ENCODE peak calls at places on chromosomes 3 and 15, in four cellular contexts. Y is IMR-90, Z is adrenal gland, N is A549. L is an unnamed sample. For H3K4me1, the result is how much of the 10 kb centered on the place peaks cover.

GRCh38 chr3:25648925-25649828 is 15.5 kb downstream of the TOP2B start:
- DNase-seq in Y (no peak), Z (no peak), N (no peak), L (no peak)

GRCh38 chr3:46705022-46705530 is 3.9 kb downstream of the TMIE start:
- DNase-seq in Y (peak), Z (peak), N (peak), L (peak)

GRCh38 chr3:28328188-28329151 is 20.1 kb upstream of the ZCWPW2 start:
- DNase-seq in Y (peak), Z (no peak), N (peak), L (no peak)

GRCh38 chr3:56915969-56916586 is 114.3 kb upstream of the ARHGEF3 start:
- DNase-seq in Y (no peak), Z (no peak), N (no peak), L (no peak)

GRCh38 chr3:173173652-173174051 is 32.6 kb upstream of the SPATA16 start:
- DNase-seq in Y (no peak), Z (no peak), N (no peak), L (no peak)

GRCh38 chr15:56918907-56919707 is 663 bp downstream of the TCF12 start:
- DNase-seq in Y (peak), Z (peak), N (peak), L (no peak)

GRCh38 chr15:100973351-100974034 is 54.3 kb downstream of the LRRK1 start:
- DNase-seq in Y (no peak), Z (no peak), N (no peak), L (no peak)

GRCh38 chr15:76217029-76217866 is 94.0 kb downstream of the ETFA start:
- DNase-seq in Y (peak), Z (no peak), N (peak), L (no peak)

GRCh38 chr3:30341851-30342250 is 264.6 kb upstream of the TGFBR2 start:
- DNase-seq in Y (no peak), Z (no peak), N (no peak), L (no peak)

GRCh38 chr3:190265795-190266194 is 56.5 kb downstream of the CLDN1 start:
- DNase-seq in Y (peak), Z (no peak), N (no peak), L (peak)

GRCh38 chr3:174524203-174524602 is 334.9 kb upstream of the NAALADL2 start:
- DNase-seq in Y (no peak), Z (no peak), N (no peak), L (no peak)

GRCh38 chr15:34837246-34838016 is 42.1 kb upstream of the ACTC1 start:
- DNase-seq in Y (peak), Z (peak), N (peak), L (no peak)

GRCh38 chr3:98732239-98733054 is 30.7 kb upstream of the ST3GAL6 start:
- DNase-seq in Y (no peak), Z (peak), N (peak), L (peak)

GRCh38 chr15:41017051-41017735 is 63.9 kb downstream of the CHAC1 start:
- DNase-seq in Y (peak), Z (no peak), N (no peak), L (no peak)

GRCh38 chr15:41020311-41020710 is 67.0 kb downstream of the CHAC1 start:
- DNase-seq in Y (peak), Z (no peak), N (no peak), L (no peak)

GRCh38 chr15:41018534-41018933 is 65.3 kb downstream of the CHAC1 start:
- DNase-seq in Y (peak), Z (no peak), N (peak), L (no peak)

GRCh38 chr15:41020829-41021228 is 67.6 kb downstream of the CHAC1 start:
- DNase-seq in Y (no peak), Z (no peak), N (no peak), L (no peak)

DNA sequence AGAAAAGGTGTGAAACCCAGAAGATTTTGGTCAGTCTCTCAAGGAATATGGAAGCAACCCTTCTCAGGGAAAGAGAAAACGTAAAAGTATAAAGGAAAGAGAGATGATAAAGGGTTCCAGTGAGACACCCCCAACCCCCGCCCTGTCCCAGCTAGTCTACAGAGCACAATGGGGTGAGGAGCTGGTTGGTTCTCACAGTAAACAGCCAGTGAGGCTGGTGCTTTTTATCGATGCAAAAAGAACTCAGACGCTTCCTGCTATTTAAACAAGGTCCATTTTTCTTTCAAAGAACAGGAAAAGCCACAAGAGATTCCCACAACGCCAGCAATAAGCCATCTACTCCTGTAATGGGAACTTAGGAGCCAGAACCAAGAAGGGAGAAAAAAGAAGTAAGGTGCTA is 65.9 kb downstream of the CHAC1 start:
- DNase-seq in Y (no peak), Z (no peak), N (no peak), L (no peak)
- H3K27ac ChIP-seq in Y (no peak), Z (no peak), N (no peak), L (no peak)

GRCh38 chr15:42184313-42184712 is 23.8 kb downstream of the VPS39 start:
- DNase-seq in Y (peak), Z (no peak), N (no peak), L (no peak)

GRCh38 chr15:42190370-42190769 is 17.7 kb downstream of the VPS39 start:
- DNase-seq in Y (no peak), Z (no peak), N (no peak), L (no peak)

GRCh38 chr15:42182976-42183375 is 25.1 kb downstream of the VPS39 start:
- DNase-seq in Y (no peak), Z (no peak), N (no peak), L (no peak)

GRCh38 chr15:42182328-42182901 is 25.7 kb downstream of the VPS39 start:
- DNase-seq in Y (no peak), Z (no peak), N (no peak), L (no peak)

DNA sequence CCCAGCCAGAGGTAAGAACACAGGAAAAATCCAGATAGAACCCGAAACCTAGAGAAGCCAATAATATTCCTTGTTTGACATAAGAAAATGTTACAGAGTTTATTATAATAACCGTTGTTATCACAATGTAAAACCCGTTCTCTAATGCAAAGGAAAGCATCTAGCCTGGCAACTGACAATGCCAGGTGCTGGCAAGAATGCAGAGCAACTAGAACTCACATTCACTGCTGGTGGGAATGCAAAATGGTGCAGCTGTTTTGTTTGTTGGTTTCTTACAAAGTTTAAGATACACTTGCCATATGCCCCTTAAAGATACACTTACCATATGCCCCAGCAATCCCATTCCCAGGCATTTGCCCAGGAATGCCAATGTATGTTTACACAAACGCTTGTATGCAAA is 23.4 kb downstream of the VPS39 start:
- DNase-seq in Y (no peak), Z (no peak), N (no peak), L (no peak)
- TF ChIP-seq POLR2A in Y (no peak), Z (no peak), N (no peak), L (no peak)

GRCh38 chr3:58038675-58039302 is 30.6 kb downstream of the FLNB start:
- DNase-seq in Y (no peak), Z (no peak), N (no peak), L (no peak)
- H3K4me1 ChIP-seq in Y (under half), Z (under half), N (half or more), L (half or more)

GRCh38 chr3:129567932-129568331 is 25.0 kb downstream of the H1-8 start:
- DNase-seq in Y (no peak), Z (no peak), N (no peak), L (no peak)

GRCh38 chr3:129564981-129565644 is 22.1 kb downstream of the H1-8 start:
- DNase-seq in Y (no peak), Z (no peak), N (no peak), L (no peak)

GRCh38 chr3:129569856-129570255 is 26.9 kb downstream of the H1-8 start:
- DNase-seq in Y (no peak), Z (no peak), N (no peak), L (no peak)

GRCh38 chr3:129565902-129566301 is 22.9 kb downstream of the H1-8 start:
- DNase-seq in Y (no peak), Z (no peak), N (no peak), L (no peak)

DNA sequence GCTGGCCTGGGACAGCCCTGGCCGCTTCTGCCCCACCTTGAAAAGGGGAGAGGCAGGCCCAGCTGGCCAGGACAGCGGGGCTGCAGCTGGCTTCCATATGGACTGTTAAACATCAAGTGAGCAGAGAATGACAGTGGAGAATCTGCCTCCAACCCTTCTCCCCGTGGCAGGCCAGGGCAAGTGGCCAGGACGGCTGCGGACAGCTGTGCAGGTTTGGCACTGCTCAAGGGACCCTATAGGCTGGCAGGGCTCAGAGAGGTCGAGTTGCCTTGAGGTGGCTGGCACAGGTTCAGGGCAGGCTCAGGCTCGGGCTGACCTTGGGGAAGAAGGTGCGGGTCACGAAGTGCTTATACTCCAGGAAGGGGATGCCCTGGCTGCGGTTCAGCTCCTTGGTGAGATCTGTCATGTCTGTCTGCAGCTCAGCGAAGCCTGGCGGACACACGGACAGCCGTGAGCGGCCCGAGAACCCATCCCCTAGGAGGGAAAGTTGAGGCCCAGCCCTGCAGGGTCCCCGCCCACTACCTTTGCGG is 24.3 kb downstream of the H1-8 start:
- DNase-seq in Y (no peak), Z (no peak), N (no peak), L (no peak)
- H3K27ac ChIP-seq in Y (no peak), Z (no peak), N (no peak), L (no peak)

GRCh38 chr3:64890466-64890865 is 202.7 kb upstream of the ADAMTS9 start:
- DNase-seq in Y (no peak), Z (no peak), N (no peak), L (no peak)
- TF ChIP-seq POLR2A in Y (no peak), Z (no peak), N (no peak), L (no peak)

DNA sequence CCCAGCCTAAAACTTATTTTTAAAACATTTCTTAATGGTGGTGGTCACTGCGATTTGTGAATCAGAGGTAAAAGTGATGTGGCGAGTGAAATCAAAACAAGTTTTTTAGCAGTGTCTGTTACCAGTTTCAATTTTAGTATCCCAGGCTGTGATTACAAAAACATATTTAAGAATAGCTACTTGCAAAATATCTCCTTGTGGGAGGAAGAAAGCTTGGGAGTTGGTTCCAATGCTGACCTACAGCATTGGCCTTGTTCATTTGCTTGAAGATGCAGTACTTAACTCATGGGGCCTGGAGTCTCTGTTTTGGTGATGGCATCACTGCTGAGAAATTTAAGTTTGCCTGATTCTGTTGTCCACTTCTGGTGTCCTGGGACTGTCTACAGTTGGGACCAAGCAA is 4.5 kb downstream of the RAB7A start:
- DNase-seq in Y (no peak), Z (no peak), N (no peak), L (no peak)
- H3K4me1 ChIP-seq in Y (under half), Z (under half), N (under half), L (under half)

DNA sequence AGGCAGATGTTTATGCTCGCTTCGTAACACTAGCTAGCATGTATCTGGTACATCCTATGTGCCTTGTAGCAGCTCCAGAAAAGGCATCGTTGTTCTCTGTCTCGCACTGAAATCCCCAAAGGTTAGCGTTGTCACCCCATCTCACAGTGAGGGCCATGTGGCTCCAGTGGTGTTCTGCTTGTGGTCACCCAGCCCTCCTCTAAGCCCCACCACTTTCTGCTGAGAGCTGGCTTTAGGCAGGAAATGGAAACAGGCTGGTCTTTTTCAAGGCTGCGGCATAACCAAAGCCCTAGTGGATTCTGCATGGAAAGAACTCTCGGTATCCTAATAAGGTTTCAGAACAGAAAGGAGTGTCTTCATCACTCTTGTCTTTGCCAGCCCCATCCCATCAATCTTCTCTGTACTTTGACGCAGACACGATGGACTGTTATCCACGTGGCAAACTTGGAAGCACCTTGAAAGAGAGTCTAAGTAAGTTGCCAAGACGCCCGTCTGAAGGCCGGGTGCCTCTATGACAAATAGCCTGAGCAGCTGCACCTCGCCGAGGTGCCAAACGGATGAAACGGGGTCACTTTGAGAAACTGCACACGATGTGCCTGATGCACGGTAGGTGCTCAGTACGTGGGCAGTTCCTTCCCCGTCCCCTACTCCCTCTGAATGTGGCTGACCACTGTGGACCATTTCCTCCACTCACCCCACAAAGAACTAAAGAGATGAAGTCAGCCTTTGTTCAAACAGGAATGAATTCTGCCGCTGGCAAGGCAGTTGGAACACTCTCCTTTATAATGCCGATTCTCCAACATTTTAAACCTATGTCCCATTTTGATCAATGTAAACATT is 57.8 kb upstream of the MEF2A start:
- DNase-seq in Y (no peak), Z (peak), N (no peak), L (no peak)
- H3K27ac ChIP-seq in Y (peak), Z (peak), N (no peak), L (no peak)

GRCh38 chr3:185727873-185728272 is 97.0 kb downstream of the IGF2BP2 start:
- DNase-seq in Y (no peak), Z (no peak), N (no peak), L (no peak)

GRCh38 chr3:185730550-185730949 is 94.3 kb downstream of the IGF2BP2 start:
- DNase-seq in Y (no peak), Z (no peak), N (no peak), L (no peak)

GRCh38 chr3:185729335-185729715 is 95.5 kb downstream of the IGF2BP2 start:
- DNase-seq in Y (peak), Z (no peak), N (peak), L (no peak)

GRCh38 chr3:185726254-185726967 is 98.4 kb downstream of the IGF2BP2 start:
- DNase-seq in Y (no peak), Z (no peak), N (no peak), L (no peak)

DNA sequence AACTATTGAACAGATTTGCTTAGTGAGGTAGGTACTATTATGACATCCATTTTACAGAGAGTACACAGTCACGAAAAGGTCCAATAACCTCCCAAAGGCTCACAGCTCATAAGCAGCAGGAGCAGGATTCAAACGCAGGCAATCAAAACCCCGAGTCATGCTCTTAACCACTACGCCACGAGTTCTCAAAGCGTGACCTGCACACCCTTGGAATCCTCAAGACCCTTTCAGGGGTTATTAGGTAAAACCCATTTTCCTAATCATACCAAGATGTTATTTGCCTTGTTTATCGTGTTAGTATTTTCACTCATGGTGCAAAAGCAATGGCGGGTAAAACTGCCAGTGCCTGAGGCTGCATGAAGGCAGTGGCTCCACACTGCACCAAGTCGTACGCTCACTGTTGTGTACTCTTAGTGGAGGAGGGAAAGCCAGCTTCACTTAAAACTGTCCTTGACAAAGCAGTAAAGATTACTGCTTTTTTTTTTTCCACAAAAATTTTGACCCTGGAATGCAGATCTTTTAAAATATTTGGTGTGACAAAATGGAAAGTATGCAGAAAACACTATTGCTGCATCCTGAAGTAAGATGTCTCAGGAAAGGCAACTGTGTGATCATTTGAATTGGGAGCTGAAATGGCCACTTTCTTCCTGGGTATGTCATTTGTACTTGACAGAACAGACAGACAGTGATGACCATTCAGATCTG is 96.1 kb downstream of the IGF2BP2 start:
- DNase-seq in Y (no peak), Z (no peak), N (peak), L (no peak)
- TF ChIP-seq POLR2A in Y (no peak), Z (no peak), N (no peak), L (no peak)

DNA sequence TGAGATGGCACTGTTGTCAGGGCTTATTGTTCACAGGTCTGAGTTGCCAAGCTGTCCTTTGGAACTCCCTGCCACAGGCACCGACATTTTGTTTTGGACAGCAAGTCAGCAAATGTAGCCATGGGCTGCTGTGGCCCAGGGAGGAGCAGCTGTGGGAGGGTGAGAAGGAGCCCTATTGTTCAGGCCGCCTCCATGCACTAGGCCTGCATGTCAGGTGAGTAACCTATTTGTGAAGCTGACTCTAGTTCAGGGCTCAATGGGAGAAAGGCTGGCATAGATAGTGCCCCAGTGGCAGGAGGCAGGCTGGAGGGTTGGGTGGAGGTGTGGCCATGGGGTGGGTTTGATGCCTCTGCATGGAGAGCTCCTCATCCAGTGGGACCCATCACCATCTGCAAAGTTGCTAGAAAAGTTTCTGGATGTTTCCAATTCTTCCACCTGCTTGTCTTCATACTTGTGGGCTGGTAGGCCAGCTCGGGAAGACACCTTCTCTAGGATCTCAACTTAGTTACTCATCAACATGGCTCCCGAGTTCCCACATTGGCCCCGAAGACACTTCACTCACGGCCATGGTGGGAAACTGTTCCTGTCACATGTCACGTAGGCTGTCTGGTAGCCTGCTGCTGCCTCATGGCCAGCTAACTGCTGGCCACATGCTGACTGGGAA is 19.5 kb downstream of the AMOTL2 start:
- DNase-seq in Y (no peak), Z (no peak), N (no peak), L (no peak)
- H3K4me1 ChIP-seq in Y (under half), Z (under half), N (half or more), L (half or more)

GRCh38 chr3:185656321-185656840 is 70.3 kb downstream of the SENP2 start:
- DNase-seq in Y (peak), Z (peak), N (no peak), L (peak)
- H3K27ac ChIP-seq in Y (peak), Z (peak), N (peak), L (peak)

L was measured in tibial nerve.